ENCODE peak calls at places on chromosomes 3 and 15, in six cellular contexts. T, Z, E, P, N and R are unnamed samples.

GRCh38 chr3:23629181-23629893 is 176.4 kb upstream of the UBE2E1 start:
- DNase-seq in T (no peak), Z (peak), E (no peak), P (no peak), N (no peak), R (no peak)

GRCh38 chr15:101689901-101690300 is 34.4 kb downstream of the TARS3 start:
- DNase-seq in T (no peak), Z (no peak), E (no peak), P (no peak), N (no peak), R (no peak)

GRCh38 chr3:3628676-3629328 is 170.4 kb upstream of the LRRN1 start:
- DNase-seq in T (no peak), Z (no peak), E (no peak), P (no peak), N (no peak), R (no peak)

GRCh38 chr3:81891496-81891895 is 130.1 kb upstream of the GBE1 start:
- DNase-seq in T (no peak), Z (no peak), E (no peak), P (no peak), N (no peak), R (no peak)

GRCh38 chr3:9852528-9852927 is 8.7 kb upstream of the RPUSD3 start:
- DNase-seq in T (no peak), Z (no peak), E (no peak), P (no peak), N (no peak), R (no peak)

GRCh38 chr3:24305795-24306467 is 188.7 kb downstream of the THRB start:
- DNase-seq in T (no peak), Z (no peak), E (no peak), P (no peak), N (no peak), R (no peak)

GRCh38 chr3:127630811-127631714 is 2.1 kb downstream of the PODXL2 start:
- DNase-seq in T (no peak), Z (no peak), E (no peak), P (no peak), N (no peak), R (no peak)

GRCh38 chr3:139528281-139528680 is 11.3 kb downstream of the RBP1 start:
- DNase-seq in T (no peak), Z (no peak), E (no peak), P (no peak), N (no peak), R (no peak)

GRCh38 chr15:38857814-38858213 is 293.2 kb upstream of the RASGRP1 start:
- DNase-seq in T (no peak), Z (no peak), E (no peak), P (no peak), N (no peak), R (no peak)

GRCh38 chr3:185455860-185456259 is 43.0 kb downstream of the TMEM41A start:
- DNase-seq in T (no peak), Z (no peak), E (no peak), P (no peak), N (no peak), R (no peak)

GRCh38 chr3:5078151-5078550 is 43.9 kb upstream of the ARL8B start:
- DNase-seq in T (no peak), Z (no peak), E (no peak), P (no peak), N (no peak), R (no peak)

GRCh38 chr15:89665449-89666146 is 10.3 kb upstream of the KIF7 start:
- DNase-seq in T (peak), Z (no peak), E (no peak), P (no peak), N (peak), R (no peak)

GRCh38 chr3:156705761-156706631 is 31.6 kb downstream of the TIPARP start:
- DNase-seq in T (no peak), Z (no peak), E (no peak), P (no peak), N (no peak), R (no peak)

GRCh38 chr3:184710870-184711365 is 946 bp downstream of the MAGEF1 start:
- DNase-seq in T (no peak), Z (no peak), E (no peak), P (peak), N (peak), R (no peak)

GRCh38 chr3:152709659-152710058 is 125.3 kb upstream of the P2RY1 start:
- DNase-seq in T (no peak), Z (no peak), E (no peak), P (no peak), N (no peak), R (no peak)

GRCh38 chr3:132284756-132285619 is 32.2 kb upstream of the ACP3 start:
- DNase-seq in T (peak), Z (no peak), E (no peak), P (no peak), N (no peak), R (no peak)

GRCh38 chr3:20984594-20985207 is 766.3 kb downstream of the ZNF385D start:
- DNase-seq in T (no peak), Z (no peak), E (no peak), P (no peak), N (no peak), R (no peak)

GRCh38 chr15:59555696-59556095 is 55.9 kb upstream of the GCNT3 start:
- DNase-seq in T (no peak), Z (peak), E (no peak), P (no peak), N (no peak), R (no peak)

GRCh38 chr3:126014252-126014651 is 45.3 kb downstream of the ROPN1B start:
- DNase-seq in T (no peak), Z (no peak), E (no peak), P (no peak), N (no peak), R (no peak)

GRCh38 chr15:82046668-82047492 is 1.1 kb upstream of the MEX3B start:
- DNase-seq in T (peak), Z (peak), E (peak), P (peak), N (peak), R (peak)

GRCh38 chr3:43632269-43632733 is 10.5 kb upstream of the ANO10 start:
- DNase-seq in T (no peak), Z (no peak), E (no peak), P (no peak), N (no peak), R (no peak)